ENCODE peak calls at places on chromosomes 2 and 18, in four cellular contexts. Z, R, T and O are unnamed samples. For H3K4me1, the result is how much of the 10 kb centered on the place peaks cover.

GRCh38 chr2:133780099-133780996 is 212.1 kb upstream of the NCKAP5 start:
- DNase-seq in Z (no peak), R (no peak), T (no peak), O (peak)

GRCh38 chr18:1383465-1383864 is 478.8 kb downstream of the ADCYAP1 start:
- DNase-seq in Z (no peak), R (no peak), T (peak), O (no peak)

GRCh38 chr2:136323212-136323611 is 205.3 kb upstream of the CXCR4 start:
- DNase-seq in Z (no peak), R (no peak), T (no peak), O (no peak)

GRCh38 chr2:44237221-44237620 is 38.1 kb upstream of the SLC3A1 start:
- DNase-seq in Z (no peak), R (no peak), T (no peak), O (peak)

GRCh38 chr2:50620783-50621182 is 411.1 kb downstream of the NRXN1 start:
- DNase-seq in Z (no peak), R (no peak), T (no peak), O (no peak)

GRCh38 chr2:109247812-109248211 is 118.8 kb downstream of the SH3RF3 start:
- DNase-seq in Z (no peak), R (no peak), T (no peak), O (no peak)

GRCh38 chr2:135948642-135949355 is 36.6 kb downstream of the DARS1 start:
- DNase-seq in Z (no peak), R (no peak), T (no peak), O (peak)

GRCh38 chr2:229921101-229921891 is 513 bp downstream of the TRIP12 start:
- DNase-seq in Z (peak), R (peak), T (peak), O (peak)

GRCh38 chr2:88709117-88709739 is 17.8 kb downstream of the RPIA start:
- DNase-seq in Z (no peak), R (no peak), T (no peak), O (no peak)

GRCh38 chr18:11993264-11993916 is 12.1 kb downstream of the IMPA2 start:
- DNase-seq in Z (no peak), R (no peak), T (peak), O (no peak)
- H3K4me1 ChIP-seq in Z (half or more), R (half or more), T (under half), O (under half)

DNA sequence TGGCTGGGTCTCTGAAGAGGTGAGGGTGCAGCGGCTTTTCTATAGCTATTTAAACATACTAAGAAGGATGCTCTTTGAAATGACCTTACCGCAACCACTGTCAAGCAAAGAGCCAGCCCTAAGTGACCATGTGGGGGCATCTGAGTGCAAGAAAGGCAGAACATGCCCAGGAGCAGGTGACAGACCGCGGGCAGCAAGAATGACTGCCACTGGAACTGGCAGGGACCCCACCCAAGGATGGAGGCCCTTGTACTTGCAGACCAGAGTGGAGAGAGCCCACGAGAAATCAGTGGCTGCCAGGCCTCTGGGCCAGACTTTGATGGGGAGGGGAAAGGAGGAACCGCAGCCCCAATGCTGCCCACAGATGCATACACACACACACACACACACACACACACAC is 33.1 kb downstream of the DNMT3A start:
- DNase-seq in Z (no peak), R (no peak), T (no peak), O (no peak)
- H3K4me1 ChIP-seq in Z (half or more), R (half or more), T (under half), O (half or more)

GRCh38 chr2:105822186-105822585 is 77.5 kb downstream of the NCK2 start:
- DNase-seq in Z (no peak), R (no peak), T (no peak), O (no peak)
- H3K4me1 ChIP-seq in Z (under half), R (under half), T (under half), O (half or more)

DNA sequence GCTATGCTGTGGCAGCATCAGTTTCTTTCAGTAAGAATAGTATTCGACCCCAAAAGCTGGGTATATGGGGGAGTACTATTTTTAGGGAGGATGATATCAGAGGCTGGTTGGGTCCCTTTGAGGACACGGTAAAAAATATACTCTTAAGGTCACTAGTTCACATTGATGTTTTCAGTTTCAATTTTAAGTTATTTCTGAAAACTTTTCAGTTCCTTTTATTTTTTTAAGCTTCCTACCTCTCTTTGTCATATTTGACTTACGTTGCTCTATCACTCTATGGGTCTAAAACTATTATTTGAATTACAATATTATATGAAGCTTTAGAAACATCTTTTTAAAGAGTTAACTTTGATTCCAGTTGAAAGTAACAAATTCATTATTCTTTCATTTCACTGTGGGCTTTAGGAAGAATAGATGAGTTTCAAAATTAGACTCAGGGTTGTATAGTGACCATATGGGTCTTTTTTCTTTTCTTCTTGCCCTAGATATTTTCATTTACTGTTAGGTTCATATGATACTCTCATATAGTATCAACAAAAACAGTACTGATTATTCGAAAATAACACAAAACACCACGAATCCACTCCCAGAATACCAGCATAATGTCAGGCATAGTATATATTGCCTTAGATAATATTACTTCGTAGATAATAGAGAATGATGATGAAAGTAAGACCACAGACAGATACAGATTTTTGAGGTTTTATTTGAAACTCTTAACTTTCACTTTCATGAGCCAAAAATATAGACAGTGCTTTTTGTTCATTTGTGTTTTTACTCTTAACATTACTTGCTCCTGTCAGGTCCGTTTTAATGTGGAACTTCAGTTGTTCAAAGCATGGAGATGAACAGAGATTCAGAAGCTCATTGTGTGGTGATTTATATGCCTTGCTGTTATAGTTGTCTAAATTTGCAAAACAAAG is 9.8 kb downstream of the RMDN2 start:
- DNase-seq in Z (no peak), R (no peak), T (no peak), O (no peak)
- H3K4me1 ChIP-seq in Z (under half), R (under half), T (under half), O (under half)

DNA sequence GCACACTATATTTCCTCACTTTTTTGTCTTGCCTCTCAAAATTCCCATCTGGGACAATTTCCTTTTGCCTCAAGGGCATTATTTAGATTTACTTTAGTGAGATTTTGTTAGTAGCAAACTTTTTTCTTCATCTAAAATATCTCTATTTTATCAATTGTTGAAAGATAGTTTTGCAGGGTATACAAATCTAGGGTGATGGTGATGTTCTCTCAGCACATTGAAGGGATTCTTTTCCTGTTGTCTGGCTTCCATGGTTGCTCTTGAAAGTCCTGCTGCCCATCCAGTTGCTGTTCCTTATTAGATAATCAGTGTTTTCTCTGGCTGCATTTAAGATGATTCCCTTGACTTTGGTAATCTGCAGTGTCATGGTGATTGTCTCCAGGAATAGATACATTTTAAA is 48.1 kb downstream of the NPAS2 start:
- DNase-seq in Z (no peak), R (no peak), T (no peak), O (no peak)
- H3K4me1 ChIP-seq in Z (under half), R (under half), T (under half), O (under half)

DNA sequence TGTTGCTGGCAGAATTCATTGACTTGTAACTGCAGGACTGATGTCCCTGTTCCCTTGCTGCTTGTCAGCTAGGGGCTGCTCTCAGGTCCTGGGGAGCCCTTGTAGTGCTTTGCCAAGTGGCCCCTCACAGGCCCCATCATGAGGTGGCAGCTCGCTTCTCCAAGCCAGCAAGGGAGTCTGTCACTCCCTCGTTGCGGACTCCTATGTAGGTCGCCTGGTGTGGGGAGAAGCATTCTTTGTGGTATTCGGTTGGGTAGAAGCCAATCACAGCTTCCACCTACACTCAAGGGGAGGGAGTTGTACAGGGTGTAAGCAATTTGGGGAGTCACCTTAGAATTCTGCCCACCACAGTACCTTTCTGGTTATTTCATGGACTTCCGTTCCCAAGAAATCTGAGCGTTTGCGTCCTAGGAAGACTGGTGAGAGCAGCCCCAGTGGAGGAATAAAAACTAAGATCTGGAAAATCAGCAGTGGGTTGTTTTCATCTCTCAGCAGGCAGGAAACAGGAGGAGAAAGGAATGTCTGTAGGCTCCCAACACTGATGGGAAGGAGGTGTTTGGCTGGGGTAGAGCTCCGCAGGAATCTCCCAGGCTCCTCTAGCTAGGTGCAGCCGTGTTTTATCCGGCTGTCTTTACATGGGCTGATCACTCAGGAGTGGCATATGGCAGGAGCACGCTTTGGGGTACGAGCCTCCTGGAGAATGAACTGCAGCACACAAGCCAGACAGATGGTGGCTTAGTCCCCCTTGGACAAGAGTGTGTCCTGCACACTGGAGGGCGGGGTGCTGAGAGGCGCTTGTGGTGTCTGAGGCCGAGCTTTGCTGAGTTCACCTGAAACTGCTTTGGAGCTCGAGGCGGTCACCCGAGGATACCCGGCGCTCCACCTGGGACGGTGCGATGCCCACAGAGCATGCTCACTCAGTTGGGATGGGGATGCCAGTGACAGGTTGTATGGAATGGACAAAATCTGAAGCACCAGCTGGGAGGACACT is 58.3 kb downstream of the LDLRAD4 start:
- DNase-seq in Z (no peak), R (no peak), T (peak), O (peak)
- H3K4me1 ChIP-seq in Z (under half), R (half or more), T (under half), O (half or more)